ENCODE peak calls at places on chromosomes 5 and 9, in seven cellular contexts. E is left ventricle myocardium superior; Y is T-helper 9 cell; U is midbrain; A is H7; V is stimulated activated CD4-positive, alpha-beta T cell treated with anti-CD3 and anti-CD28 coated beads, Interleukin-4, amount 100 ng/mL, for 48 hours; P is CD4-positive, alpha-beta memory T cell. O is an unnamed sample.

GRCh38 chr5:55600536-55601208 is 65.9 kb upstream of the PLPP1 start:
- DNase-seq in E (peak), Y (no peak), U (peak), A (no peak), V (no peak), P (peak), O (no peak)

GRCh38 chr5:79229357-79230174 is 6.4 kb upstream of the JMY start:
- DNase-seq in E (no peak), Y (peak), U (no peak), A (no peak), V (no peak), P (peak), O (peak)

GRCh38 chr5:107104774-107105050 is 566.0 kb downstream of the EFNA5 start:
- DNase-seq in E (peak), Y (no peak), U (no peak), A (peak), V (no peak), P (no peak), O (peak)

GRCh38 chr9:130606887-130607582 is 27.7 kb downstream of the FUBP3 start:
- DNase-seq in E (no peak), Y (no peak), U (no peak), A (no peak), V (no peak), P (no peak), O (no peak)

GRCh38 chr5:113147537-113147936 is 170.9 kb downstream of the DCP2 start:
- DNase-seq in E (no peak), Y (no peak), U (no peak), A (no peak), V (no peak), P (no peak), O (no peak)

GRCh38 chr9:90965911-90966290 is 164.3 kb downstream of the SYK start:
- DNase-seq in E (no peak), Y (no peak), U (no peak), A (no peak), V (no peak), P (no peak), O (no peak)

GRCh38 chr5:37557734-37558293 is 178.7 kb downstream of the WDR70 start:
- DNase-seq in E (no peak), Y (no peak), U (no peak), A (no peak), V (no peak), P (no peak), O (no peak)

GRCh38 chr5:94901071-94901979 is 282.9 kb downstream of the SLF1 start:
- DNase-seq in E (no peak), Y (no peak), U (no peak), A (no peak), V (no peak), P (no peak), O (peak)

GRCh38 chr5:179559280-179560252 is 9.2 kb downstream of the RUFY1 start:
- DNase-seq in E (peak), Y (peak), U (peak), A (peak), V (peak), P (peak), O (peak)

GRCh38 chr9:128593039-128593438 is 40.7 kb downstream of the SPTAN1 start:
- DNase-seq in E (no peak), Y (no peak), U (no peak), A (no peak), V (no peak), P (no peak), O (no peak)

GRCh38 chr9:133119461-133120342 is 1.3 kb downstream of the RALGDS start:
- DNase-seq in E (peak), Y (no peak), U (peak), A (peak), V (no peak), P (no peak), O (no peak)